ENCODE peak calls at places on chromosomes 2 and 18, in nine cellular contexts. Z is H1, X is suprapubic skin, E is heart right ventricle, H is HFF-Myc, B is HL-60, Y is right lobe of liver, J is Peyer's patch, O is IMR-90. R is an unnamed sample.

GRCh38 chr2:179850188-179850587 is 11.2 kb downstream of the ZNF385B start:
- DNase-seq in Z (no peak), X (no peak), E (no peak), H (no peak), B (no peak), Y (no peak), J (no peak), O (peak; percentile 50), R (no peak)

GRCh38 chr2:160736629-160737028 is 243.0 kb upstream of the RBMS1 start:
- DNase-seq in Z (no peak), X (no peak), E (no peak), H (no peak), B (no peak), Y (no peak), J (no peak), O (peak; percentile 66), R (no peak)

GRCh38 chr2:226466589-226466988 is 333.0 kb downstream of the IRS1 start:
- DNase-seq in Z (no peak), X (no peak), E (no peak), H (no peak), B (no peak), Y (no peak), J (no peak), O (peak; percentile 48), R (no peak)

GRCh38 chr2:57809230-57809629 is 237.4 kb upstream of the VRK2 start:
- DNase-seq in Z (no peak), X (no peak), E (no peak), H (no peak), B (no peak), Y (no peak), J (no peak), O (no peak), R (no peak)

GRCh38 chr2:236871500-236872001 is 214.1 kb upstream of the COPS8 start:
- DNase-seq in Z (no peak), X (peak; percentile 81), E (peak; percentile 56), H (peak; percentile 98), B (peak; percentile 89), Y (no peak), J (peak; percentile 75), O (peak; percentile 91), R (peak; percentile 85)

GRCh38 chr18:80168982-80169381 is 59.9 kb downstream of the ADNP2 start:
- DNase-seq in Z (no peak), X (no peak), E (no peak), H (no peak), B (no peak), Y (no peak), J (no peak), O (no peak), R (no peak)

GRCh38 chr2:144426981-144427479 is 92.9 kb downstream of the ZEB2 start:
- DNase-seq in Z (no peak), X (no peak), E (no peak), H (no peak), B (no peak), Y (no peak), J (no peak), O (peak; percentile 89), R (no peak)

GRCh38 chr2:46377666-46378560 is 80.7 kb downstream of the EPAS1 start:
- DNase-seq in Z (no peak), X (peak; percentile 40), E (no peak), H (no peak), B (no peak), Y (no peak), J (no peak), O (no peak), R (no peak)

GRCh38 chr2:64348386-64349142 is 105.4 kb upstream of the LGALSL start:
- DNase-seq in Z (no peak), X (no peak), E (no peak), H (peak; percentile 45), B (no peak), Y (no peak), J (no peak), O (peak; percentile 25), R (no peak)

GRCh38 chr2:181959508-181959907 is 26.1 kb upstream of the PPP1R1C start:
- DNase-seq in Z (no peak), X (no peak), E (no peak), H (no peak), B (no peak), Y (no peak), J (no peak), O (peak; percentile 55), R (no peak)

GRCh38 chr2:239399404-239399999 is 1.3 kb downstream of the HDAC4 start:
- DNase-seq in Z (no peak), X (no peak), E (no peak), H (no peak), B (no peak), Y (peak; percentile 75), J (peak; percentile 71), O (peak; percentile 8), R (no peak)

GRCh38 chr2:150421252-150421651 is 66.2 kb downstream of the RND3 start:
- DNase-seq in Z (no peak), X (no peak), E (no peak), H (no peak), B (no peak), Y (no peak), J (no peak), O (no peak), R (no peak)

GRCh38 chr2:172606285-172606684 is 50.4 kb downstream of the PDK1 start:
- DNase-seq in Z (no peak), X (no peak), E (no peak), H (peak; percentile 78), B (no peak), Y (no peak), J (no peak), O (peak; percentile 54), R (no peak)

GRCh38 chr2:196783431-196784094 is 15.9 kb downstream of the GTF3C3 start:
- DNase-seq in Z (no peak), X (no peak), E (no peak), H (no peak), B (no peak), Y (no peak), J (no peak), O (peak; percentile 69), R (no peak)

GRCh38 chr2:237873382-237873781 is 14.0 kb downstream of the RAMP1 start:
- DNase-seq in Z (no peak), X (no peak), E (no peak), H (no peak), B (no peak), Y (no peak), J (peak; percentile 23), O (no peak), R (no peak)

GRCh38 chr2:28493636-28494035 is 2.2 kb upstream of the PLB1 start:
- DNase-seq in Z (no peak), X (no peak), E (no peak), H (no peak), B (no peak), Y (no peak), J (no peak), O (no peak), R (no peak)
- H3K4me3 ChIP-seq in Z (no peak overlapping the region), X (no peak overlapping the region), E (no peak overlapping the region), H (no peak overlapping the region), B (no peak overlapping the region), Y (no peak overlapping the region), J (no peak overlapping the region), O (no peak overlapping the region), R (no peak overlapping the region)

DNA sequence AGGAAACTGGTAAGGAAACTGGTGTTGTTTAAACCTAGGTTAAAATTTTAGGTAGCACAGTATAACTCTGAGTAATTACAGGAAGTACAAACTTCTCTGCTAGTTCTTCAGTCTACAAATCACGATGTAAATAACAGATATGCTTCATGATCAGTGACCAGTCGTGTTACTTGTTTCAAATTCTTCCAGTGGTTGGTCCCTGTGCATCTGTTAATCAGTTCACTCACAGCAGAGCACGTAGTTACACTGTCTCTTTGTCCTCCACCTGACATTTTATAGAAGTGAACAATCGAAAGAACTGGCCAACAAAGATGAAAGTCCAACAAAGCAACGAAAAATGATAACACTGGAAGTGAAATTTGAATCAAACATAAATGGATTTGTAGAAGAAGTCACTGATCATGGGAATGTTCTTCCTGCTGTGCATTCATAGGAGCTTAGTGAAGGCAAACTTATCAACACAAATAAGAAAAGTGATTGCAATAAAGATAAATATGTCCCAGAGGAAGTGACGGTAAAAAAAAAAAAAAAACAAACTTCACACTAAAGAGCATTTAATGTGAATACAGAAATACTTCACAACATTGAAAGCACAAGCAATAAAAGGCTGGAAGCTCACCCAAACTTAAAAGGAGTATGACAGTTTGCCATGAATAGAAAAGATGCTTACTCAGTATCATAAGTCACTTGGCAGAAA is 7.0 kb downstream of the EIF2AK2 start:
- DNase-seq in Z (no peak), X (no peak), E (no peak), H (no peak), B (no peak), Y (no peak), J (no peak), O (no peak), R (no peak)
- H3K4me3 ChIP-seq in Z (no peak overlapping the region), X (no peak overlapping the region), E (no peak overlapping the region), H (no peak overlapping the region), B (no peak overlapping the region), Y (no peak overlapping the region), J (peak overlapping the region; percentile 1), O (no peak overlapping the region), R (no peak overlapping the region)

GRCh38 chr2:126776255-126776654 is 120.3 kb downstream of the GYPC start:
- DNase-seq in Z (no peak), X (no peak), E (peak; percentile 9), H (no peak), B (no peak), Y (no peak), J (no peak), O (no peak), R (no peak)
- H3K4me3 ChIP-seq in Z (peak overlapping the region; percentile 72), X (peak overlapping the region; percentile 48), E (peak overlapping the region; percentile 79), H (no peak overlapping the region), B (peak overlapping the region; percentile 64), Y (peak overlapping the region; percentile 48), J (peak overlapping the region; percentile 59), O (no peak overlapping the region), R (no peak overlapping the region)

GRCh38 chr2:231644426-231644825 is 51.8 kb downstream of the TEX44 start:
- DNase-seq in Z (no peak), X (no peak), E (no peak), H (no peak), B (no peak), Y (no peak), J (no peak), O (no peak), R (no peak)

GRCh38 chr2:231640646-231641111 is 48.0 kb downstream of the TEX44 start:
- DNase-seq in Z (no peak), X (peak; percentile 93), E (peak; percentile 81), H (no peak), B (peak; percentile 83), Y (no peak), J (peak; percentile 56), O (no peak), R (no peak)

GRCh38 chr2:231642631-231643493 is 50.2 kb downstream of the TEX44 start:
- DNase-seq in Z (no peak), X (peak; percentile 96), E (peak; percentile 92), H (peak; percentile 94), B (peak; percentile 78), Y (peak; percentile 41), J (peak; percentile 91), O (peak; percentile 94), R (peak; percentile 95)

GRCh38 chr2:231646471-231646870 is 53.8 kb downstream of the TEX44 start:
- DNase-seq in Z (no peak), X (no peak), E (no peak), H (no peak), B (no peak), Y (no peak), J (no peak), O (no peak), R (no peak)

DNA sequence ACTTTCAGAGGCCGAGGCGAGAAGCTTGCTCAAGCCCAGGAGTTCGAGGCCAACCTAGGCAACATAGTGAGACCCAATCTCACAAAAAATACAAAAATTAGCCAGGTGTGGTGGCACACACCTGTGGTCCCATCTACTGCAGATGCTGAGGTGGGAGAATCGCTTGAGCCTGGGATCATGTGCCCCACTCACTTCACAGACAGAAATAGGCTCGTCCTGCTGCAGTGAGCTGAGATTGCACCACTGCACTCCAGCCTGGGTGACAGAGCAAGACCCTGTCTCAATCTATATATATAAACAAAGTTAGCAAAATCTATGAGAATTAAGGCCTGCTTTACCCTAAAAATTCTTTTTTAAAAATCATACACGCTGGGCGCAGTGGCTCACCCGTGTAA is 50.8 kb downstream of the TEX44 start:
- DNase-seq in Z (no peak), X (no peak), E (no peak), H (no peak), B (no peak), Y (no peak), J (no peak), O (no peak), R (no peak)
- H3K4me3 ChIP-seq in Z (no peak overlapping the region), X (peak overlapping the region; percentile 19), E (no peak overlapping the region), H (no peak overlapping the region), B (no peak overlapping the region), Y (no peak overlapping the region), J (no peak overlapping the region), O (no peak overlapping the region), R (no peak overlapping the region)

R was measured in RWPE2.